ENCODE peak calls at places on chromosomes 5 and 9, in ten cellular contexts. Z is left ventricle myocardium inferior; N is upper lobe of left lung; O is spleen; E is GM12878; B is CD4-positive, alpha-beta memory T cell; H is upper lobe of right lung; J is heart right ventricle; U is cardiac muscle cell; Q is CD8-positive, alpha-beta T cell. X is an unnamed sample. For H3K4me1, the result is how much of the 10 kb centered on the place peaks cover.

GRCh38 chr5:143898381-143898780 is 86.4 kb downstream of the HMHB1 start:
- DNase-seq in H (no peak), E (no peak), B (peak), N (no peak), O (no peak), U (no peak), J (no peak), Z (no peak), Q (no peak), X (no peak)

GRCh38 chr5:10724799-10725507 is 36.1 kb downstream of the DAP start:
- DNase-seq in O (no peak), N (no peak), Q (no peak), Z (peak), U (peak), B (no peak), E (no peak), H (no peak), J (peak), X (no peak)

GRCh38 chr9:124474151-124474550 is 23.9 kb downstream of the ADGRD2 start:
- DNase-seq in Z (no peak), B (no peak), E (no peak), J (no peak), O (no peak), U (no peak), Q (no peak), N (no peak), H (no peak), X (no peak)

GRCh38 chr5:473344-474192 is 30.6 kb downstream of the EXOC3 start:
- DNase-seq in E (no peak), H (no peak), N (no peak), B (peak), Z (peak), U (peak), O (no peak), Q (no peak), J (no peak), X (no peak)

GRCh38 chr9:137465000-137465769 is 6.1 kb upstream of the NSMF start:
- DNase-seq in H (peak), J (no peak), B (no peak), E (no peak), Z (no peak), O (peak), U (no peak), Q (no peak), N (no peak), X (no peak)

GRCh38 chr5:96651948-96652753 is 10.0 kb upstream of the CAST start:
- DNase-seq in U (no peak), Z (no peak), J (no peak), O (no peak), H (no peak), Q (no peak), E (no peak), N (no peak), B (no peak), X (no peak)

GRCh38 chr5:117336208-117336607 is 761.6 kb upstream of the SEMA6A start:
- DNase-seq in U (no peak), Q (no peak), B (no peak), Z (no peak), J (no peak), O (no peak), H (no peak), E (no peak), N (no peak), X (no peak)

GRCh38 chr9:16458696-16459420 is 411.6 kb downstream of the BNC2 start:
- DNase-seq in J (no peak), B (no peak), H (no peak), E (peak), Z (no peak), N (no peak), Q (no peak), U (peak), O (no peak), X (no peak)

GRCh38 chr9:122844137-122844536 is 15.7 kb upstream of the PDCL start:
- DNase-seq in Q (no peak), N (no peak), Z (no peak), J (no peak), E (no peak), H (no peak), B (no peak), O (no peak), U (no peak), X (no peak)

GRCh38 chr5:138466900-138467710 is 1.8 kb downstream of the EGR1 start:
- DNase-seq in H (peak), J (no peak), O (peak), Z (no peak), B (no peak), E (no peak), Q (no peak), N (no peak), U (peak), X (no peak)

GRCh38 chr5:136077046-136077445 is 48.3 kb downstream of the TGFBI start:
- DNase-seq in N (no peak), Z (no peak), E (no peak), O (no peak), H (no peak), B (no peak), Q (no peak), J (no peak), U (no peak), X (no peak)

GRCh38 chr9:33443047-33443446 is 4.3 kb downstream of the AQP3 start:
- DNase-seq in Q (no peak), H (peak), J (no peak), B (no peak), N (no peak), Z (no peak), O (no peak), U (peak), E (no peak), X (no peak)

GRCh38 chr5:38796000-38796738 is 49.6 kb upstream of the OSMR start:
- DNase-seq in J (peak), O (no peak), N (peak), E (no peak), B (no peak), Q (no peak), U (no peak), H (no peak), Z (peak), X (no peak)

GRCh38 chr9:73230257-73230656 is 78.6 kb downstream of the ANXA1 start:
- DNase-seq in B (no peak), Q (no peak), O (no peak), N (no peak), J (no peak), H (no peak), U (peak), Z (no peak), E (no peak), X (no peak)

GRCh38 chr9:137200311-137201204 is at the start of gene TPRN:
- DNase-seq in J (peak), B (peak), E (peak), N (peak), U (peak), O (peak), Q (peak), Z (peak), H (peak), X (peak)

GRCh38 chr9:93909242-93909616 is 45.9 kb downstream of the BARX1 start:
- DNase-seq in Z (no peak), E (no peak), N (no peak), Q (no peak), U (no peak), O (peak), B (no peak), H (no peak), J (no peak), X (no peak)

GRCh38 chr9:135701067-135701967 is 668 bp upstream of the KCNT1 start:
- DNase-seq in Z (no peak), J (no peak), E (no peak), N (no peak), Q (no peak), H (no peak), O (no peak), B (no peak), U (no peak), X (no peak)

GRCh38 chr9:110047955-110048472 is 159.9 kb downstream of the C9orf152 start:
- DNase-seq in N (no peak), Q (peak), O (peak), B (no peak), E (no peak), Z (peak), J (peak), U (no peak), H (no peak), X (peak)

GRCh38 chr9:113349434-113350337 is at the start of gene BSPRY:
- DNase-seq in Z (no peak), E (no peak), B (peak), J (peak), O (peak), Q (peak), H (peak), U (no peak), N (peak), X (no peak)

GRCh38 chr5:74206571-74207550 is 433.7 kb downstream of the ENC1 start:
- DNase-seq in O (no peak), Z (peak), E (no peak), Q (no peak), N (peak), U (peak), H (peak), J (peak), B (no peak), X (no peak)

GRCh38 chr5:95848701-95849100 is 26.2 kb upstream of the GLRX start:
- DNase-seq in E (no peak), N (no peak), O (no peak), H (no peak), Q (no peak), J (no peak), U (peak), B (no peak), Z (no peak), X (no peak)

GRCh38 chr5:139662617-139663016 is 14.5 kb downstream of the CXXC5 start:
- DNase-seq in B (no peak), O (no peak), U (no peak), Q (no peak), E (no peak), J (no peak), N (no peak), H (no peak), Z (no peak), X (no peak)
- H3K4me1 ChIP-seq in B (under half), O (half or more), U (under half), Q (under half), E (half or more), J (half or more), N (half or more), H (half or more), Z (half or more), X (under half)

GRCh38 chr9:129319076-129319937 is 141.2 kb upstream of the IER5L start:
- DNase-seq in Q (no peak), O (peak), E (no peak), B (no peak), H (peak), Z (no peak), N (peak), J (no peak), U (no peak), X (no peak)
- H3K27ac ChIP-seq in Q (no peak), O (peak), E (no peak), B (no peak), H (peak), Z (peak), N (peak), J (peak), U (peak), X (no peak)

DNA sequence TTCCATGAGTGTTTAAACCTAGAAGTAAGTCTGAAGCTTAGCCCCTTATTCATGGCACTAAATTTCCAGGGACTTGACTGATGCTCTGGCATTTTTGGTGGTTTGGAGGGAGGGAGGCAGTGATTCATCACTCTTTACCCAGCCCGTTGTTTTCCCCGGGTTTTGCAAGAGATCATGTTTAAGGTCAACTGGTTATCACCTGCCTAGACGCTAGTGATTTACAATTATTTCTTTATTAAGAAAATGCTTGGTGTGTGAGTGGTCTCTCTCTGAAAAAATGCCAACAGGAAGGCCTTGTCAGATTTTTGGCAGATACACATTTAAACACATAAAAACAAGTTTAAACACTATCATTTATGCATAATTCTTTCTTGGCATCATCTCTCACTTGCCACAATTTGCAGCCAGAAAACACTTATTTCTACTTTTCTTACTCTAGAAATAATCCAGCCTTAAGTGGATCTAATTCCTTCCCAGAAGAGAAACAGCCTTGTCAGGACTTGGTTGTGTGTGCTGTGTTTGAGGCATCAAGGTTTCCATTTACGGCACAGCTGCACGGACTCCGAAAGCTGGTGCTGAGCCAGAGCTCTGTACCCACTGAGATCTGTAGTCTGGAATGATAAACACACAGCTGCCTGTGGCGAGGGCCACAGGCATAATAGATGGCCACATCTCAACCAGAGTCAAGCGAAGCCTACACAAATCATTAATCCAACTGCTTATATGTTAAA is 738.0 kb upstream of the ZNF608 start:
- DNase-seq in O (no peak), N (peak), J (peak), Q (no peak), B (no peak), Z (peak), H (peak), E (no peak), U (peak), X (no peak)
- H3K4me3 ChIP-seq in O (no peak), N (no peak), J (no peak), Q (no peak), B (no peak), Z (peak), H (no peak), E (no peak), U (no peak), X (no peak)

DNA sequence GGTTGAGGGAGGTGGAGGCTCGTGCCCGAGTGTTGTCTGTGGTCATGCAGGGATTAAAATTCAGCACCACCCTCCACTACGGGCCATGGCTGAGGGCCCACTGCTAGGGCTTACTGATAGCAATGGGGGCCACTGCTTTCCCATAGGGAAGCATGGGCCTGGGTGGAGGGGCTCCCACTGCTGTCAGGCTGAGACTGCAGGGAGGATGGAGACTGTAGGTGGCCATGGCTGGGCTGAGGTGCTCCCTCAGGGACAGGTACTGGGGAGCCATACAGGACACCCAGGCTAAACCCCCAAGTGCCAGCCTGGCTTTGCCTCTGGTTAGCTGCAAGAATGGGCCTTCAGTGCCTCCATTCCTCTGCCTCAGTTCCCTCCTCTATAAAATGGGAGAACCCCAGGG is 26.1 kb downstream of the FAM163B start:
- DNase-seq in H (no peak), O (no peak), Z (no peak), E (no peak), B (no peak), Q (no peak), U (no peak), J (no peak), N (no peak), X (no peak)
- H3K4me1 ChIP-seq in H (under half), O (under half), Z (half or more), E (under half), B (under half), Q (under half), U (under half), J (half or more), N (under half), X (under half)